ENCODE peak calls at places on chromosomes 1 and 21, in ten cellular contexts. B, O, H, G, T, S, N, V, Z and I are unnamed samples.

GRCh38 chr1:176391621-176392020 is 71.4 kb upstream of the PAPPA2 start:
- DNase-seq in G (no peak), O (no peak), Z (no peak), T (no peak), V (no peak), N (no peak), H (no peak), S (no peak), B (no peak), I (no peak)

GRCh38 chr1:176669782-176670181 is 206.8 kb downstream of the PAPPA2 start:
- DNase-seq in O (no peak), G (no peak), H (no peak), S (no peak), T (no peak), Z (no peak), N (no peak), B (no peak), V (no peak), I (no peak)

GRCh38 chr1:54358503-54359168 is 47.6 kb downstream of the SSBP3 start:
- DNase-seq in S (no peak), V (no peak), B (no peak), G (no peak), O (peak), T (peak), H (no peak), N (no peak), Z (no peak), I (no peak)

GRCh38 chr1:204928671-204929486 is 58.2 kb downstream of the NFASC start:
- DNase-seq in G (no peak), S (no peak), H (no peak), O (peak), V (no peak), N (no peak), Z (no peak), B (no peak), T (no peak), I (no peak)

GRCh38 chr1:67722292-67722944 is 37.4 kb downstream of the GADD45A start:
- DNase-seq in G (peak), H (no peak), O (no peak), S (no peak), T (no peak), N (no peak), B (no peak), Z (no peak), V (no peak), I (no peak)

GRCh38 chr1:6248798-6249731 is 5.1 kb downstream of the HES3 start:
- DNase-seq in V (no peak), N (peak), H (no peak), G (no peak), Z (no peak), T (no peak), O (peak), B (no peak), S (no peak), I (no peak)

GRCh38 chr1:187261637-187262036 is 432.9 kb downstream of the PLA2G4A start:
- DNase-seq in T (peak), N (no peak), S (peak), B (no peak), H (no peak), G (no peak), Z (no peak), O (no peak), V (no peak), I (peak)

GRCh38 chr21:15051652-15052554 is 12.9 kb downstream of the NRIP1 start:
- DNase-seq in B (no peak), Z (no peak), T (no peak), H (no peak), G (peak), N (no peak), S (peak), O (peak), V (no peak), I (no peak)

GRCh38 chr1:245997471-245998258 is 509.4 kb downstream of the SMYD3 start:
- DNase-seq in O (no peak), N (no peak), V (no peak), G (peak), Z (no peak), B (no peak), T (no peak), H (no peak), S (peak), I (no peak)

GRCh38 chr1:75838099-75838498 is 41.4 kb downstream of the MSH4 start:
- DNase-seq in B (no peak), G (no peak), Z (no peak), V (no peak), O (no peak), S (no peak), H (no peak), T (no peak), N (no peak), I (no peak)

GRCh38 chr1:175822575-175822974 is 79.2 kb upstream of the TNR start:
- DNase-seq in N (no peak), H (no peak), Z (no peak), O (no peak), G (peak), T (no peak), V (no peak), S (no peak), B (no peak), I (no peak)

GRCh38 chr1:53572061-53572801 is 113.0 kb downstream of the DMRTB1 start:
- DNase-seq in T (peak), O (peak), G (peak), B (peak), V (no peak), S (peak), Z (no peak), H (no peak), N (no peak), I (no peak)

GRCh38 chr1:96525657-96526613 is 195.6 kb upstream of the PTBP2 start:
- DNase-seq in G (no peak), T (no peak), H (no peak), O (no peak), Z (no peak), V (no peak), N (no peak), S (no peak), B (no peak), I (no peak)

GRCh38 chr1:67489643-67490042 is 59.4 kb upstream of the SERBP1 start:
- DNase-seq in Z (no peak), V (no peak), T (no peak), B (no peak), O (peak), G (peak), N (no peak), S (peak), H (no peak), I (no peak)

GRCh38 chr1:45892068-45892785 is 88.8 kb downstream of the MAST2 start:
- DNase-seq in G (peak), S (no peak), Z (no peak), H (no peak), T (no peak), O (no peak), N (no peak), B (no peak), V (peak), I (no peak)

GRCh38 chr1:198079432-198079951 is 77.3 kb upstream of the NEK7 start:
- DNase-seq in G (no peak), Z (no peak), T (no peak), S (no peak), B (no peak), V (no peak), H (no peak), N (no peak), O (no peak), I (no peak)

GRCh38 chr1:9852410-9853301 is 28.9 kb upstream of the CLSTN1 start:
- DNase-seq in O (peak), T (peak), G (peak), H (no peak), B (no peak), N (no peak), Z (no peak), S (no peak), V (peak), I (no peak)

GRCh38 chr1:39779137-39779536 is 8.0 kb upstream of the OXCT2 start:
- DNase-seq in B (no peak), Z (no peak), S (no peak), O (no peak), G (no peak), N (no peak), T (no peak), V (no peak), H (no peak), I (no peak)